ENCODE peak calls at places on chromosomes 11 and 22, in seven cellular contexts. J, T, U, Q, L, E and G are unnamed samples.

GRCh38 chr22:27628891-27629631 is 172.5 kb downstream of the MN1 start:
- DNase-seq in J (no peak), T (no peak), U (no peak), Q (no peak), L (no peak), E (no peak), G (no peak)

GRCh38 chr11:797300-798092 is 585 bp downstream of the SLC25A22 start:
- DNase-seq in J (peak; percentile 76), T (peak; percentile 79), U (peak; percentile 66), Q (no peak), L (peak; percentile 82), E (no peak), G (peak; percentile 75)

GRCh38 chr11:116256155-116256554 is 516.6 kb downstream of the BUD13 start:
- DNase-seq in J (no peak), T (no peak), U (no peak), Q (no peak), L (no peak), E (no peak), G (no peak)

GRCh38 chr11:113618360-113618759 is 87.7 kb downstream of the TMPRSS5 start:
- DNase-seq in J (no peak), T (no peak), U (no peak), Q (no peak), L (peak; percentile 30), E (no peak), G (no peak)

GRCh38 chr22:48402591-48403031 is 1425.1 kb downstream of the BRD1 start:
- DNase-seq in J (no peak), T (no peak), U (no peak), Q (no peak), L (no peak), E (no peak), G (no peak)

GRCh38 chr11:113906038-113906437 is 1.4 kb downstream of the HTR3B start:
- DNase-seq in J (peak; percentile 81), T (peak; percentile 65), U (no peak), Q (no peak), L (peak; percentile 22), E (no peak), G (peak; percentile 28)

GRCh38 chr11:17600316-17601205 is 53.5 kb downstream of the OTOG start:
- DNase-seq in J (peak; percentile 21), T (no peak), U (no peak), Q (no peak), L (no peak), E (no peak), G (no peak)

GRCh38 chr22:26162961-26163360 is 6.3 kb upstream of the SEZ6L start:
- DNase-seq in J (no peak), T (no peak), U (no peak), Q (no peak), L (no peak), E (no peak), G (no peak)

GRCh38 chr22:46607483-46608114 is 12.6 kb upstream of the GRAMD4 start:
- DNase-seq in J (no peak), T (no peak), U (no peak), Q (peak; percentile 86), L (no peak), E (no peak), G (no peak)

GRCh38 chr22:24153353-24153752 is 27.9 kb upstream of the SUSD2 start:
- DNase-seq in J (no peak), T (no peak), U (no peak), Q (no peak), L (peak; percentile 37), E (no peak), G (no peak)

GRCh38 chr11:6855971-6856542 is 6.8 kb upstream of the OR10A2 start:
- DNase-seq in J (no peak), T (no peak), U (no peak), Q (no peak), L (peak; percentile 31), E (no peak), G (no peak)

GRCh38 chr11:103488021-103488420 is 378.8 kb downstream of the DYNC2H1 start:
- DNase-seq in J (no peak), T (no peak), U (no peak), Q (no peak), L (no peak), E (no peak), G (no peak)

GRCh38 chr11:18773104-18773503 is 18.5 kb downstream of the PTPN5 start:
- DNase-seq in J (peak; percentile 41), T (no peak), U (no peak), Q (no peak), L (no peak), E (no peak), G (no peak)

GRCh38 chr11:44631831-44632230 is 66.4 kb downstream of the CD82 start:
- DNase-seq in J (no peak), T (peak; percentile 63), U (no peak), Q (peak; percentile 26), L (no peak), E (no peak), G (no peak)

GRCh38 chr11:34044664-34045485 is 6.7 kb upstream of the CAPRIN1 start:
- DNase-seq in J (peak; percentile 77), T (no peak), U (no peak), Q (no peak), L (peak; percentile 83), E (peak; percentile 51), G (no peak)

GRCh38 chr11:15826826-15827225 is 529.5 kb downstream of the SOX6 start:
- DNase-seq in J (peak; percentile 84), T (peak; percentile 80), U (peak; percentile 40), Q (no peak), L (peak; percentile 61), E (no peak), G (peak; percentile 83)

GRCh38 chr11:848380-848931 is 5.8 kb downstream of the TSPAN4 start:
- DNase-seq in J (peak; percentile 70), T (peak; percentile 61), U (no peak), Q (no peak), L (peak; percentile 54), E (no peak), G (peak; percentile 68)

GRCh38 chr22:47045691-47046410 is 283.4 kb downstream of the TBC1D22A start:
- DNase-seq in J (no peak), T (no peak), U (no peak), Q (no peak), L (no peak), E (no peak), G (no peak)

GRCh38 chr22:30806391-30806861 is 111.8 kb downstream of the OSBP2 start:
- DNase-seq in J (peak; percentile 60), T (peak; percentile 54), U (no peak), Q (no peak), L (peak; percentile 50), E (no peak), G (peak; percentile 27)

GRCh38 chr11:125990244-125990643 is 44.4 kb downstream of the VSIG10L2 start:
- DNase-seq in J (no peak), T (no peak), U (no peak), Q (no peak), L (peak; percentile 74), E (no peak), G (no peak)

GRCh38 chr22:23856721-23857605 is 712 bp upstream of the SLC2A11 start:
- DNase-seq in J (peak; percentile 83), T (peak; percentile 63), U (no peak), Q (no peak), L (peak; percentile 45), E (peak; percentile 44), G (peak; percentile 61)

GRCh38 chr11:66818231-66818955 is 24.8 kb upstream of the RCE1 start:
- DNase-seq in J (no peak), T (no peak), U (no peak), Q (no peak), L (no peak), E (no peak), G (no peak)

GRCh38 chr11:45155058-45155551 is 8.7 kb downstream of the PRDM11 start:
- DNase-seq in J (no peak), T (no peak), U (no peak), Q (peak; percentile 77), L (peak; percentile 56), E (no peak), G (no peak)

GRCh38 chr11:58788355-58789023 is 56.0 kb downstream of the GLYATL2 start:
- DNase-seq in J (peak; percentile 81), T (peak; percentile 62), U (no peak), Q (no peak), L (peak; percentile 55), E (peak; percentile 12), G (peak; percentile 23)
- TF ChIP-seq CTCF in J (peak; percentile 84), T (peak; percentile 83), U (peak; percentile 71), Q (peak; percentile 81), L (peak; percentile 84), E (peak; percentile 84), G (peak; percentile 55)

GRCh38 chr11:2389344-2390026 is 11.1 kb upstream of the TSSC4 start:
- DNase-seq in J (no peak), T (no peak), U (no peak), Q (no peak), L (no peak), E (no peak), G (no peak)
- TF ChIP-seq CTCF in J (peak; percentile 37), T (no peak), U (no peak), Q (peak; percentile 53), L (no peak), E (no peak), G (no peak)

GRCh38 chr11:77559686-77560425 is 29.9 kb upstream of the AQP11 start:
- DNase-seq in J (no peak), T (no peak), U (no peak), Q (no peak), L (peak; percentile 35), E (peak; percentile 37), G (no peak)

GRCh38 chr11:77558380-77558779 is 31.4 kb upstream of the AQP11 start:
- DNase-seq in J (no peak), T (no peak), U (no peak), Q (no peak), L (peak; percentile 15), E (no peak), G (no peak)

GRCh38 chr11:77561257-77561656 is 28.5 kb upstream of the AQP11 start:
- DNase-seq in J (no peak), T (no peak), U (no peak), Q (no peak), L (no peak), E (no peak), G (no peak)

GRCh38 chr11:77560605-77561004 is 29.1 kb upstream of the AQP11 start:
- DNase-seq in J (no peak), T (no peak), U (no peak), Q (no peak), L (no peak), E (no peak), G (no peak)

GRCh38 chr11:77557553-77557952 is 32.2 kb upstream of the AQP11 start:
- DNase-seq in J (peak; percentile 82), T (peak; percentile 9), U (no peak), Q (no peak), L (no peak), E (no peak), G (no peak)
- TF ChIP-seq CTCF in J (peak; percentile 92), T (peak; percentile 6), U (peak; percentile 21), Q (peak; percentile 53), L (no peak), E (no peak), G (peak; percentile 32)

DNA sequence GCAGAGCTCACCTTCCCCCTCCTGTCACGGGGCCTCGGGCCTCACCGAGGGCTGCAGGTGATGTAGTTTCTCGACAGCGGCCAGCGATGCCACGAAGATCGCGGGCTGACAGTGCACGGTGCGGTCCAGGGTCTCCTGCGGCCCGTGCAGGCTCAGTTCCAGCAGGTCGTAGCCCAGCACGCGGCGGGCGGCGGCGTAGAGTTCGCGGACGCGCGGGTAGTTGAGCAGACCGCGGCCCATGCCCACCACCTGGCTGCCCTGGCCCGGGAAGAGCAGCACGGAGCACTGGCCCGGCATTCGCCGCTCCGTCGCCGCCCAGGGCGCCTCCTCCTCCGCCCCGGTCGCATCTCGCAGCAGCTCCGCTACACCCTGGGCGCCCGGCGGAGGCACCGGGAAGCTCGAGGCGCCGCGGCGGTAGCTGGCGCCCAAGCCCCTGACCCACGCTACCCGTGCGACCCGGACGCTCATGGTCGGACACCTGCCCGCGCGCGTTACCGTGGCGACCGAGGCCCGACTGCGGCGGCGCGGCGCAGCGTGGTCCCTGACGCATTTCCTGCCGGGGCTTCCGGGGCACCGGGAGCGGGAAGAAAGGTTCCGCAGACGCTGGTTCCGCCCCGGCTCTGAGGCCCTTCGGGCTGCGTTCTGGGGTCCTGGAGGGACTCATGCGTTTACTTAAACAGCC is at the start of gene MCAT:
- DNase-seq in J (peak; percentile 84), T (peak; percentile 89), U (peak; percentile 86), Q (no peak), L (peak; percentile 83), E (no peak), G (peak; percentile 81)
- TF ChIP-seq CTCF in J (no peak), T (no peak), U (no peak), Q (no peak), L (no peak), E (no peak), G (no peak)